ENCODE peak calls at places on chromosomes 2 and 18, in four cellular contexts. L is Caki2, P is Right ventricle myocardium superior, Y is heart left ventricle. B is an unnamed sample.

GRCh38 chr2:129768485-129769258 is 210.8 kb upstream of the RAB6C start:
- DNase-seq in P (no peak), L (no peak), Y (no peak), B (no peak)

GRCh38 chr2:26575836-26576564 is 65.2 kb downstream of the CIB4 start:
- DNase-seq in P (peak), L (no peak), Y (no peak), B (no peak)

GRCh38 chr18:11245889-11246288 is 96.5 kb upstream of the PIEZO2 start:
- DNase-seq in P (no peak), Y (no peak), L (no peak), B (no peak)

GRCh38 chr2:28172114-28172898 is 220.4 kb upstream of the FOSL2 start:
- DNase-seq in L (no peak), P (no peak), Y (no peak), B (no peak)

GRCh38 chr2:2828774-2829368 is 497.8 kb upstream of the MYT1L start:
- DNase-seq in Y (peak), L (no peak), P (no peak), B (no peak)

GRCh38 chr2:8441371-8441770 is 240.5 kb upstream of the ID2 start:
- DNase-seq in Y (no peak), L (no peak), P (no peak), B (no peak)

GRCh38 chr18:3383381-3383915 is 66.5 kb upstream of the TGIF1 start:
- DNase-seq in Y (no peak), L (peak), P (no peak), B (no peak)

GRCh38 chr18:49698596-49699025 is 114.7 kb downstream of the ACAA2 start:
- DNase-seq in L (no peak), P (no peak), Y (no peak), B (no peak)

GRCh38 chr2:60708630-60709320 is 47.3 kb upstream of the PAPOLG start:
- DNase-seq in Y (no peak), L (no peak), P (no peak), B (no peak)

GRCh38 chr18:78169487-78169886 is 810.1 kb upstream of the SALL3 start:
- DNase-seq in L (no peak), P (no peak), Y (no peak), B (no peak)

B was measured in NCI-H1105.